ENCODE peak calls at places on chromosomes 16 and 17, in six cellular contexts. H is lower lobe of right lung; E is ELR; N is NCI-H82; W is activated CD4-positive, CD25-positive, alpha-beta regulatory T cell; T is stimulated activated CD8-positive, alpha-beta memory T cell treated with anti-CD3 and anti-CD28 coated beads, Interleukin-4, amount 100 ng/mL, for 24 hours. C is an unnamed sample.

GRCh38 chr16:46898006-46898405 is 13.8 kb downstream of the GPT2 start:
- DNase-seq in H (no peak), E (no peak), N (no peak), W (no peak), T (no peak), C (no peak)

GRCh38 chr17:50947844-50948514 is 81.8 kb upstream of the TOB1 start:
- DNase-seq in H (peak), E (no peak), N (no peak), W (no peak), T (no peak), C (peak)

GRCh38 chr16:54194008-54194731 is 92.4 kb downstream of the IRX3 start:
- DNase-seq in H (peak), E (peak), N (no peak), W (no peak), T (no peak), C (peak)

GRCh38 chr17:11908711-11909146 is 88.5 kb downstream of the ZNF18 start:
- DNase-seq in H (no peak), E (no peak), N (no peak), W (no peak), T (no peak), C (no peak)

GRCh38 chr16:13961099-13961811 is 41.3 kb downstream of the ERCC4 start:
- DNase-seq in H (no peak), E (no peak), N (peak), W (no peak), T (no peak), C (no peak)

GRCh38 chr16:9790199-9790598 is 392.0 kb downstream of the GRIN2A start:
- DNase-seq in H (no peak), E (no peak), N (no peak), W (no peak), T (no peak), C (no peak)

GRCh38 chr17:34706029-34706428 is 126.6 kb downstream of the TMEM132E start:
- DNase-seq in H (no peak), E (peak), N (no peak), W (no peak), T (no peak), C (no peak)

GRCh38 chr17:4038076-4038475 is 73.8 kb upstream of the ATP2A3 start:
- DNase-seq in H (no peak), E (no peak), N (no peak), W (no peak), T (no peak), C (no peak)

GRCh38 chr16:66537236-66537635 is 12.7 kb downstream of the TK2 start:
- DNase-seq in H (no peak), E (no peak), N (no peak), W (no peak), T (no peak), C (no peak)

GRCh38 chr16:491225-491919 is 36.1 kb upstream of the CAPN15 start:
- DNase-seq in H (no peak), E (no peak), N (no peak), W (no peak), T (no peak), C (no peak)

GRCh38 chr17:61362852-61363600 is 36.6 kb upstream of the TBX2 start:
- DNase-seq in H (no peak), E (no peak), N (no peak), W (no peak), T (no peak), C (no peak)

GRCh38 chr17:79041723-79042420 is 17.9 kb downstream of the C1QTNF1 start:
- DNase-seq in H (no peak), E (peak), N (no peak), W (no peak), T (no peak), C (no peak)

GRCh38 chr16:82368041-82368440 is 198.0 kb upstream of the MPHOSPH6 start:
- DNase-seq in H (no peak), E (peak), N (peak), W (no peak), T (no peak), C (peak)

GRCh38 chr17:72588961-72589360 is 468.1 kb downstream of the SOX9 start:
- DNase-seq in H (peak), E (peak), N (peak), W (no peak), T (no peak), C (no peak)

GRCh38 chr17:76391200-76391715 is 6.8 kb downstream of the SPHK1 start:
- DNase-seq in H (no peak), E (no peak), N (no peak), W (no peak), T (no peak), C (no peak)

GRCh38 chr17:63032141-63032540 is 66.1 kb downstream of the TANC2 start:
- DNase-seq in H (no peak), E (no peak), N (no peak), W (no peak), T (no peak), C (no peak)

GRCh38 chr17:7004398-7005253 is 7.8 kb upstream of the RNASEK start:
- DNase-seq in H (no peak), E (peak), N (peak), W (no peak), T (no peak), C (peak)

GRCh38 chr16:4176794-4177438 is 60.7 kb upstream of the ADCY9 start:
- DNase-seq in H (no peak), E (peak), N (peak), W (no peak), T (no peak), C (peak)

GRCh38 chr17:64083093-64083492 is 46.9 kb downstream of the ERN1 start:
- DNase-seq in H (no peak), E (no peak), N (no peak), W (no peak), T (no peak), C (no peak)

GRCh38 chr17:79902146-79902791 is 63.0 kb upstream of the CBX4 start:
- DNase-seq in H (no peak), E (no peak), N (no peak), W (no peak), T (no peak), C (no peak)

GRCh38 chr17:19317359-19318095 is 45.0 kb downstream of the B9D1 start:
- DNase-seq in H (peak), E (peak), N (peak), W (no peak), T (no peak), C (peak)

GRCh38 chr17:42744806-42745617 is at the start of gene EZH1:
- DNase-seq in H (peak), E (peak), N (peak), W (peak), T (peak), C (peak)

GRCh38 chr17:39002991-39003715 is 36.0 kb upstream of the FBXO47 start:
- DNase-seq in H (peak), E (peak), N (peak), W (no peak), T (peak), C (peak)

GRCh38 chr16:10929853-10930754 is 12.2 kb downstream of the DEXI start:
- DNase-seq in H (no peak), E (no peak), N (no peak), W (no peak), T (no peak), C (peak)

GRCh38 chr17:83014297-83014696 is 65.1 kb upstream of the METRNL start:
- DNase-seq in H (no peak), E (no peak), N (no peak), W (no peak), T (no peak), C (no peak)

GRCh38 chr16:46729326-46729995 is 18.7 kb downstream of the MYLK3 start:
- DNase-seq in H (no peak), E (no peak), N (no peak), W (no peak), T (no peak), C (no peak)

GRCh38 chr16:74999683-75000480 is 1.1 kb downstream of the ZNRF1 start:
- DNase-seq in H (peak), E (peak), N (peak), W (peak), T (peak), C (peak)

GRCh38 chr17:77286641-77287431 is 146.1 kb downstream of the SEC14L1 start:
- DNase-seq in H (peak), E (peak), N (no peak), W (no peak), T (no peak), C (peak)

GRCh38 chr16:88507231-88507743 is 54.2 kb downstream of the ZFPM1 start:
- DNase-seq in H (no peak), E (peak), N (no peak), W (no peak), T (no peak), C (no peak)

GRCh38 chr17:352421-353212 is at the start of gene RPH3AL:
- DNase-seq in H (peak), E (no peak), N (peak), W (no peak), T (no peak), C (peak)

GRCh38 chr17:7111784-7112526 is 2.7 kb downstream of the ASGR2 start:
- DNase-seq in H (no peak), E (no peak), N (peak), W (no peak), T (no peak), C (no peak)

C was measured in adrenal gland.